ENCODE peak calls at places on chromosomes 11 and 22, in nine cellular contexts. One of them, this sample, is unnamed.

GRCh38 chr11:132717824-132718223 is 814.5 kb downstream of the OPCML start:
- DNase-seq in AG10803: no peak
- DNase-seq in left ventricle myocardium inferior: no peak
- DNase-seq in tibial artery: no peak
- DNase-seq in pancreas: no peak
- DNase-seq in CD8-positive, alpha-beta T cell: no peak
- DNase-seq in GM12865: no peak
- DNase-seq in stomach: no peak
- DNase-seq in suprapubic skin: no peak
- DNase-seq in this sample: no peak

GRCh38 chr11:66080055-66080817 is 10.2 kb downstream of the PACS1 start:
- DNase-seq in AG10803: peak; percentile 94
- DNase-seq in left ventricle myocardium inferior: no peak
- DNase-seq in tibial artery: peak; percentile 82
- DNase-seq in pancreas: peak; percentile 47
- DNase-seq in CD8-positive, alpha-beta T cell: peak; percentile 84
- DNase-seq in GM12865: no peak
- DNase-seq in stomach: peak; percentile 51
- DNase-seq in suprapubic skin: peak; percentile 85
- DNase-seq in this sample: peak; percentile 73

GRCh38 chr22:44898236-44898635 is 111.6 kb downstream of the PHF21B start:
- DNase-seq in AG10803: no peak
- DNase-seq in left ventricle myocardium inferior: no peak
- DNase-seq in tibial artery: no peak
- DNase-seq in pancreas: no peak
- DNase-seq in CD8-positive, alpha-beta T cell: no peak
- DNase-seq in GM12865: no peak
- DNase-seq in stomach: peak; percentile 15
- DNase-seq in suprapubic skin: peak; percentile 48
- DNase-seq in this sample: no peak

GRCh38 chr11:57675176-57675941 is 7.4 kb downstream of the ZDHHC5 start:
- DNase-seq in AG10803: no peak
- DNase-seq in left ventricle myocardium inferior: no peak
- DNase-seq in tibial artery: no peak
- DNase-seq in pancreas: no peak
- DNase-seq in CD8-positive, alpha-beta T cell: no peak
- DNase-seq in GM12865: no peak
- DNase-seq in stomach: no peak
- DNase-seq in suprapubic skin: no peak
- DNase-seq in this sample: no peak

GRCh38 chr11:130399196-130399595 is 29.2 kb downstream of the ADAMTS8 start:
- DNase-seq in AG10803: no peak
- DNase-seq in left ventricle myocardium inferior: no peak
- DNase-seq in tibial artery: no peak
- DNase-seq in pancreas: no peak
- DNase-seq in CD8-positive, alpha-beta T cell: no peak
- DNase-seq in GM12865: no peak
- DNase-seq in stomach: no peak
- DNase-seq in suprapubic skin: no peak
- DNase-seq in this sample: no peak

GRCh38 chr11:9662273-9662672 is 1.6 kb upstream of the SWAP70 start:
- DNase-seq in AG10803: no peak
- DNase-seq in left ventricle myocardium inferior: no peak
- DNase-seq in tibial artery: no peak
- DNase-seq in pancreas: no peak
- DNase-seq in CD8-positive, alpha-beta T cell: no peak
- DNase-seq in GM12865: peak; percentile 44
- DNase-seq in stomach: no peak
- DNase-seq in suprapubic skin: no peak
- DNase-seq in this sample: no peak

GRCh38 chr11:86116996-86117705 is 48.3 kb upstream of the PICALM start:
- DNase-seq in AG10803: peak; percentile 23
- DNase-seq in left ventricle myocardium inferior: no peak
- DNase-seq in tibial artery: no peak
- DNase-seq in pancreas: no peak
- DNase-seq in CD8-positive, alpha-beta T cell: no peak
- DNase-seq in GM12865: no peak
- DNase-seq in stomach: no peak
- DNase-seq in suprapubic skin: no peak
- DNase-seq in this sample: no peak

GRCh38 chr11:44747339-44747738 is 20.6 kb downstream of the TSPAN18 start:
- DNase-seq in AG10803: peak; percentile 97
- DNase-seq in left ventricle myocardium inferior: no peak
- DNase-seq in tibial artery: no peak
- DNase-seq in pancreas: no peak
- DNase-seq in CD8-positive, alpha-beta T cell: no peak
- DNase-seq in GM12865: no peak
- DNase-seq in stomach: no peak
- DNase-seq in suprapubic skin: peak; percentile 21
- DNase-seq in this sample: no peak

GRCh38 chr11:88508808-88509581 is 171.5 kb upstream of the CTSC start:
- DNase-seq in AG10803: peak; percentile 19
- DNase-seq in left ventricle myocardium inferior: peak; percentile 18
- DNase-seq in tibial artery: peak; percentile 62
- DNase-seq in pancreas: peak; percentile 15
- DNase-seq in CD8-positive, alpha-beta T cell: no peak
- DNase-seq in GM12865: no peak
- DNase-seq in stomach: no peak
- DNase-seq in suprapubic skin: no peak
- DNase-seq in this sample: peak; percentile 22

GRCh38 chr11:111157571-111157970 is 88.0 kb upstream of the POU2AF2 start:
- DNase-seq in AG10803: no peak
- DNase-seq in left ventricle myocardium inferior: no peak
- DNase-seq in tibial artery: no peak
- DNase-seq in pancreas: no peak
- DNase-seq in CD8-positive, alpha-beta T cell: no peak
- DNase-seq in GM12865: no peak
- DNase-seq in stomach: no peak
- DNase-seq in suprapubic skin: no peak
- DNase-seq in this sample: no peak

GRCh38 chr11:5297671-5298070 is 4.1 kb downstream of the OR51B4 start:
- DNase-seq in AG10803: no peak
- DNase-seq in left ventricle myocardium inferior: no peak
- DNase-seq in tibial artery: no peak
- DNase-seq in pancreas: no peak
- DNase-seq in CD8-positive, alpha-beta T cell: no peak
- DNase-seq in GM12865: no peak
- DNase-seq in stomach: no peak
- DNase-seq in suprapubic skin: no peak
- DNase-seq in this sample: no peak

GRCh38 chr22:34105461-34106062 is 185.3 kb upstream of the LARGE1 start:
- DNase-seq in AG10803: no peak
- DNase-seq in left ventricle myocardium inferior: peak; percentile 53
- DNase-seq in tibial artery: peak; percentile 67
- DNase-seq in pancreas: peak; percentile 68
- DNase-seq in CD8-positive, alpha-beta T cell: no peak
- DNase-seq in GM12865: peak; percentile 46
- DNase-seq in stomach: peak; percentile 81
- DNase-seq in suprapubic skin: no peak
- DNase-seq in this sample: no peak
- TF ChIP-seq CTCF in AG10803: peak; percentile 21
- TF ChIP-seq CTCF in left ventricle myocardium inferior: peak; percentile 81
- TF ChIP-seq CTCF in tibial artery: peak; percentile 46
- TF ChIP-seq CTCF in pancreas: peak; percentile 51
- TF ChIP-seq CTCF in CD8-positive, alpha-beta T cell: no peak
- TF ChIP-seq CTCF in GM12865: peak; percentile 73
- TF ChIP-seq CTCF in stomach: peak; percentile 52
- TF ChIP-seq CTCF in suprapubic skin: no peak
- TF ChIP-seq CTCF in this sample: no peak

DNA sequence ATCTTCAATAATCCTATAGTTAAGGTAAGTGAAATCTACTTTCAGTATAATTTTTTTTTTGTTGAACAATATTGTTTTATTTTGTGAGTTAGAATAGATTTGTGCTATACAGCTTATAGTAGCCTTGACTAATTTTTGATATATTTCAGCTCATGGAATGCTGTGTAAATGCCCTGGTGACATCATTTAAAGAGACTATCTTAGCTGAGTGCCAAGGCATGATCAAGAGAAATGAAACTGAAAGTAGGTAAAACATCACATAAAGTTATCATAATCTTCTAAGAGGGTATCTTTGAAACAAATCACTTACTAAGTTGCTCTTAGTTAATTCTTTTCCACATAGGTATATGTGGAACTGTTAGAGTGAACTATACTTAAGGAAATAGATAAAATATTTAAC is 51.4 kb upstream of the ACAT1 start:
- DNase-seq in AG10803: peak; percentile 59
- DNase-seq in left ventricle myocardium inferior: no peak
- DNase-seq in tibial artery: no peak
- DNase-seq in pancreas: no peak
- DNase-seq in CD8-positive, alpha-beta T cell: no peak
- DNase-seq in GM12865: peak; percentile 10
- DNase-seq in stomach: no peak
- DNase-seq in suprapubic skin: no peak
- DNase-seq in this sample: peak; percentile 46
- H3K4me3 ChIP-seq in AG10803: no peak overlapping the region
- H3K4me3 ChIP-seq in left ventricle myocardium inferior: no peak overlapping the region
- H3K4me3 ChIP-seq in tibial artery: no peak overlapping the region
- H3K4me3 ChIP-seq in pancreas: no peak overlapping the region
- H3K4me3 ChIP-seq in CD8-positive, alpha-beta T cell: no peak overlapping the region
- H3K4me3 ChIP-seq in GM12865: no peak overlapping the region
- H3K4me3 ChIP-seq in stomach: no peak overlapping the region
- H3K4me3 ChIP-seq in suprapubic skin: no peak overlapping the region
- H3K4me3 ChIP-seq in this sample: no peak overlapping the region

GRCh38 chr11:95093548-95093947 is 3.9 kb downstream of the ENDOD1 start:
- DNase-seq in AG10803: no peak
- DNase-seq in left ventricle myocardium inferior: no peak
- DNase-seq in tibial artery: no peak
- DNase-seq in pancreas: no peak
- DNase-seq in CD8-positive, alpha-beta T cell: no peak
- DNase-seq in GM12865: peak; percentile 41
- DNase-seq in stomach: no peak
- DNase-seq in suprapubic skin: no peak
- DNase-seq in this sample: no peak

GRCh38 chr11:95095858-95096587 is 6.4 kb downstream of the ENDOD1 start:
- DNase-seq in AG10803: peak; percentile 62
- DNase-seq in left ventricle myocardium inferior: no peak
- DNase-seq in tibial artery: no peak
- DNase-seq in pancreas: no peak
- DNase-seq in CD8-positive, alpha-beta T cell: no peak
- DNase-seq in GM12865: peak; percentile 80
- DNase-seq in stomach: no peak
- DNase-seq in suprapubic skin: no peak
- DNase-seq in this sample: no peak

GRCh38 chr11:95091663-95092062 is 2.0 kb downstream of the ENDOD1 start:
- DNase-seq in AG10803: no peak
- DNase-seq in left ventricle myocardium inferior: no peak
- DNase-seq in tibial artery: no peak
- DNase-seq in pancreas: no peak
- DNase-seq in CD8-positive, alpha-beta T cell: no peak
- DNase-seq in GM12865: no peak
- DNase-seq in stomach: no peak
- DNase-seq in suprapubic skin: no peak
- DNase-seq in this sample: no peak

GRCh38 chr11:95089620-95090542 is at the start of gene ENDOD1:
- DNase-seq in AG10803: peak; percentile 83
- DNase-seq in left ventricle myocardium inferior: peak; percentile 83
- DNase-seq in tibial artery: peak; percentile 91
- DNase-seq in pancreas: peak; percentile 84
- DNase-seq in CD8-positive, alpha-beta T cell: peak; percentile 83
- DNase-seq in GM12865: peak; percentile 90
- DNase-seq in stomach: peak; percentile 85
- DNase-seq in suprapubic skin: peak; percentile 89
- DNase-seq in this sample: peak; percentile 85

DNA sequence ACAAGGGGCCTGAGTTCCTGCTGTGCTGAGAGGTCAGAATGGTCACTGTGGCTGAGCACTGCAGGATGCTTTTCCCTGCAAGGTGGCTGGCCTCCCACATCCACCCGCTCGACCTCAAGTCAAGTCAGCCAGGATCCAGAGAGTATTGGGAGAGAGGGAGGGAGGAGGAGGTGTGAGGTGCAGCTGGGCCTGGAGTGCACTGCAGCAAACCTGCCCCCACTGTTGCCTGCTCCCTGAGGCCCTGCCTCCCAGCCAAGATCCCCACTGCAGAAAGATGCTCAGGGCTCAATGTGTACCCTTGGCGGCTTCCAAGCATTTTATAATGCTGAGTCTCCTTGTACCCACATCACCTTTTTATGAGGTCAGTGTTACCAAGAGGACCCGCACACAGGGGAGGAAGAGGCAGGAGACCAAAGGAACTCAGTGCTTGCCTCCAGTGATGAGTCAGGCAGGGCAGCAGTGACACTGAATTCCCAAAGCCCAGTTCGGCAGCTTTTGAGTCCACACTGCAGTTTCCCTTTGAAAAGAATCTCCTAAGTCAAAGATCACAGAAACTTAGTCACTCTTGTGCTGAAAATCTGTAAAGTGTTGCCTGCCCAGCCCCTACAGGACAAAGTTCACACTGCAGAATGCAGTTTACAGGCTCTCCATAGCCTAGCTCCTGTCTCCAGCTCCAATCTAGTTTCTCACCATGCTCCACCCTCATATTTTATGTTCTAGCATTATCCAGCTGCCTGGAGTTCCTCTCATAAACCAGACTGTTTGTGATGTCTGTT is 3.1 kb downstream of the ENDOD1 start:
- DNase-seq in AG10803: peak; percentile 47
- DNase-seq in left ventricle myocardium inferior: no peak
- DNase-seq in tibial artery: no peak
- DNase-seq in pancreas: no peak
- DNase-seq in CD8-positive, alpha-beta T cell: peak; percentile 24
- DNase-seq in GM12865: peak; percentile 49
- DNase-seq in stomach: no peak
- DNase-seq in suprapubic skin: no peak
- DNase-seq in this sample: peak; percentile 66
- TF ChIP-seq CTCF in AG10803: peak; percentile 67
- TF ChIP-seq CTCF in left ventricle myocardium inferior: peak; percentile 51
- TF ChIP-seq CTCF in tibial artery: peak; percentile 31
- TF ChIP-seq CTCF in pancreas: peak; percentile 24
- TF ChIP-seq CTCF in CD8-positive, alpha-beta T cell: peak; percentile 47
- TF ChIP-seq CTCF in GM12865: peak; percentile 62
- TF ChIP-seq CTCF in stomach: peak; percentile 45
- TF ChIP-seq CTCF in suprapubic skin: peak; percentile 9
- TF ChIP-seq CTCF in this sample: peak; percentile 52

GRCh38 chr22:32249231-32249630 is 5.9 kb downstream of the SLC5A4 start:
- DNase-seq in AG10803: no peak
- DNase-seq in left ventricle myocardium inferior: no peak
- DNase-seq in tibial artery: no peak
- DNase-seq in pancreas: no peak
- DNase-seq in CD8-positive, alpha-beta T cell: no peak
- DNase-seq in GM12865: no peak
- DNase-seq in stomach: no peak
- DNase-seq in suprapubic skin: no peak
- DNase-seq in this sample: no peak

GRCh38 chr22:32244547-32244946 is 10.6 kb downstream of the SLC5A4 start:
- DNase-seq in AG10803: no peak
- DNase-seq in left ventricle myocardium inferior: no peak
- DNase-seq in tibial artery: no peak
- DNase-seq in pancreas: no peak
- DNase-seq in CD8-positive, alpha-beta T cell: no peak
- DNase-seq in GM12865: no peak
- DNase-seq in stomach: no peak
- DNase-seq in suprapubic skin: no peak
- DNase-seq in this sample: no peak

GRCh38 chr22:32248276-32248675 is 6.9 kb downstream of the SLC5A4 start:
- DNase-seq in AG10803: no peak
- DNase-seq in left ventricle myocardium inferior: no peak
- DNase-seq in tibial artery: no peak
- DNase-seq in pancreas: no peak
- DNase-seq in CD8-positive, alpha-beta T cell: no peak
- DNase-seq in GM12865: no peak
- DNase-seq in stomach: no peak
- DNase-seq in suprapubic skin: no peak
- DNase-seq in this sample: no peak

GRCh38 chr22:32240461-32240860 is 14.7 kb downstream of the SLC5A4 start:
- DNase-seq in AG10803: no peak
- DNase-seq in left ventricle myocardium inferior: no peak
- DNase-seq in tibial artery: no peak
- DNase-seq in pancreas: no peak
- DNase-seq in CD8-positive, alpha-beta T cell: no peak
- DNase-seq in GM12865: no peak
- DNase-seq in stomach: no peak
- DNase-seq in suprapubic skin: no peak
- DNase-seq in this sample: no peak

GRCh38 chr22:32245042-32245441 is 10.1 kb downstream of the SLC5A4 start:
- DNase-seq in AG10803: no peak
- DNase-seq in left ventricle myocardium inferior: no peak
- DNase-seq in tibial artery: no peak
- DNase-seq in pancreas: no peak
- DNase-seq in CD8-positive, alpha-beta T cell: no peak
- DNase-seq in GM12865: no peak
- DNase-seq in stomach: no peak
- DNase-seq in suprapubic skin: no peak
- DNase-seq in this sample: no peak
- H3K4me3 ChIP-seq in AG10803: no peak overlapping the region
- H3K4me3 ChIP-seq in left ventricle myocardium inferior: no peak overlapping the region
- H3K4me3 ChIP-seq in tibial artery: no peak overlapping the region
- H3K4me3 ChIP-seq in pancreas: no peak overlapping the region
- H3K4me3 ChIP-seq in CD8-positive, alpha-beta T cell: no peak overlapping the region
- H3K4me3 ChIP-seq in GM12865: no peak overlapping the region
- H3K4me3 ChIP-seq in stomach: no peak overlapping the region
- H3K4me3 ChIP-seq in suprapubic skin: no peak overlapping the region
- H3K4me3 ChIP-seq in this sample: no peak overlapping the region

This sample was measured in foreskin fibroblast.